ENCODE peak calls at places on chromosomes 11 and 22, in five cellular contexts. D is lung, U is H1, L is cardiac muscle cell, C is uterus. G is an unnamed sample. For H3K4me1, the result is how much of the 10 kb centered on the place peaks cover.

GRCh38 chr11:123653997-123654565 is 343 bp downstream of the SCN3B start:
- DNase-seq in D (peak), U (no peak), L (peak), C (no peak), G (no peak)

GRCh38 chr11:2517016-2517385 is 72.2 kb downstream of the KCNQ1 start:
- DNase-seq in D (no peak), U (no peak), L (no peak), C (no peak), G (no peak)

GRCh38 chr11:68527585-68527984 is 67.0 kb downstream of the PPP6R3 start:
- DNase-seq in D (no peak), U (no peak), L (peak), C (no peak), G (no peak)

GRCh38 chr11:76119779-76120178 is 86.5 kb downstream of the WNT11 start:
- DNase-seq in D (no peak), U (no peak), L (no peak), C (no peak), G (no peak)

GRCh38 chr11:133639408-133639807 is 107.1 kb upstream of the OPCML start:
- DNase-seq in D (no peak), U (no peak), L (no peak), C (no peak), G (no peak)

GRCh38 chr11:6326303-6326702 is 6.0 kb upstream of the CAVIN3 start:
- DNase-seq in D (no peak), U (no peak), L (no peak), C (no peak), G (no peak)

GRCh38 chr11:14359573-14360031 is 619 bp upstream of the RRAS2 start:
- DNase-seq in D (no peak), U (no peak), L (no peak), C (no peak), G (no peak)

GRCh38 chr22:38080847-38081635 is 2.9 kb downstream of the SLC16A8 start:
- DNase-seq in D (no peak), U (no peak), L (peak), C (no peak), G (no peak)

GRCh38 chr11:2097998-2098690 is 41.0 kb downstream of the IGF2 start:
- DNase-seq in D (no peak), U (no peak), L (no peak), C (no peak), G (no peak)

GRCh38 chr11:71117311-71117710 is 135.1 kb downstream of the SHANK2 start:
- DNase-seq in D (no peak), U (no peak), L (no peak), C (no peak), G (no peak)

GRCh38 chr22:30557243-30557642 is 10.7 kb upstream of the SEC14L6 start:
- DNase-seq in D (no peak), U (no peak), L (no peak), C (no peak), G (no peak)
- TF ChIP-seq CTCF in D (no peak), U (peak), L (no peak), C (no peak), G (no peak)

DNA sequence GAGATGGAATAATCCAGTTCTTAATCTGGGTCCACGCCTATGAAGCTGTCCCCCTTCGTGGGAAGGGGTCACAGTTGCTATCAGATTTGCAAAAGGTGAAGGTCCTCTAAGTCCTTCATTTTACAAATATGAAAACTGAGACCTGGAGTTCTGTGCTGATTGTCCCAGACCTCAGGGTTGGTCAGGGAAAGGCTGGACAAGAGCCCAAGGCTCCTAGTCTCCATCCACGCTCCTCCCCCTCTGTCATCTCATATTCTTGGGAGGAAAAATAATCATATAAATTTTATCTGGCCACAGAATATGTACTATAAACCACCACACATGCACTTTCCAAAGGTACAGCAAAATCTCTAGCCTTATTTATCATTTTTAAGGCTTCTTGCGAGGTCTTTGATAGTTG is 5.5 kb downstream of the PACSIN2 start:
- DNase-seq in D (no peak), U (no peak), L (no peak), C (no peak), G (no peak)
- H3K27ac ChIP-seq in D (no peak), U (no peak), L (no peak), C (no peak), G (peak)

GRCh38 chr11:19183641-19184040 is 18.1 kb downstream of the CSRP3 start:
- DNase-seq in D (no peak), U (no peak), L (no peak), C (no peak), G (no peak)
- H3K4me1 ChIP-seq in D (under half), U (under half), L (under half), C (under half), G (under half)

GRCh38 chr22:21098099-21098671 is 52.4 kb downstream of the LRRC74B start:
- DNase-seq in D (peak), U (no peak), L (no peak), C (no peak), G (no peak)
- TF ChIP-seq CTCF in D (no peak), U (peak), L (no peak), C (no peak), G (no peak)

GRCh38 chr11:74493816-74494630 is 499 bp upstream of the LIPT2 start:
- DNase-seq in D (no peak), U (no peak), L (no peak), C (no peak), G (no peak)

GRCh38 chr11:74490945-74491344 is 2.6 kb downstream of the LIPT2 start:
- DNase-seq in D (no peak), U (no peak), L (no peak), C (no peak), G (no peak)

GRCh38 chr11:74494916-74495315 is 1.4 kb upstream of the LIPT2 start:
- DNase-seq in D (no peak), U (no peak), L (no peak), C (no peak), G (no peak)

GRCh38 chr11:74492974-74493815 is at the start of gene LIPT2:
- DNase-seq in D (peak), U (peak), L (peak), C (peak), G (peak)

GRCh38 chr11:74492084-74492483 is 1.4 kb downstream of the LIPT2 start:
- DNase-seq in D (no peak), U (no peak), L (no peak), C (no peak), G (no peak)
- H3K27ac ChIP-seq in D (no peak), U (no peak), L (no peak), C (no peak), G (no peak)

DNA sequence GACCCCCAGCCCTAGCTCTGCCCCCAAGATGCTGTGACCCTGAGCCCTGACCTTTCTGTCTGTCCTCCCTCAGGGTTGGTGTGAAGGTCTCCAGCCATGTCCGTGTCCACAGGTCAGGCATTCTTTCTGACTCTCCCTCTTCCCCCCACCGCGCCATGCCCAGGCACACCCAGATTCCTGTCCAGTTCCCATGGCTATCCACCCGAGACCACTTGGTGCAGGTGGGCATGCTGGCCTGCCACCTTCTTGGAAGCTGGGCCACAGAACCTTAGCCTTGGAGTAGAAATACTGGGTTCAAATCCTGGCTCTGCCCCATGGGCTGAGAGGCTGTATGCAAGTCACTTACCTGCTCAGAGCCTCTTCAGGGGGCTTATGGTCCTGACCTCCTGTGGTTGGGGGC is 2.3 kb upstream of the PLCB3 start:
- DNase-seq in D (no peak), U (no peak), L (no peak), C (no peak), G (no peak)
- H3K4me1 ChIP-seq in D (under half), U (under half), L (under half), C (under half), G (half or more)

DNA sequence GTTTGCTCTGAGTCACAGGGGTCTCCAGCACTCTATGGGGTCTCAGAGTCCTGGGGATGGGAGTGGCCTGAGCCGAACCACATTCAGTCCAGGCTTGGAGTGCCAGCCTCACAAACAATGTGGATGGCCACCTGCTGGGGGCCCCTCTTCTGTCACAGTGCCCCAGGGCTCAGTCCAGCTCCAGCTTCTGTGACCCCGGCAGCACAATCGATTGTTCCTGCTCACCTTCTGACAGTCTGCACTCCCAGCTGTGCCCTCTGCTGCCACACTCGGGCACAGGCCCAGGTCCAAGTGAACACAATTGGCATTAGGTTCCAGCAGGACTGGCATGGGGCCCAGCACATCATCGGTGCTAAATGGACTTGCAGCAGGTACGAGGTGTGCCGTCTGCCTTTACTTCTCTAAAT is 84.8 kb downstream of the TP53I11 start:
- DNase-seq in D (no peak), U (no peak), L (no peak), C (no peak), G (no peak)
- TF ChIP-seq CTCF in D (no peak), U (no peak), L (no peak), C (no peak), G (no peak)

GRCh38 chr11:120334332-120334731 is 1.9 kb upstream of the ARHGEF12 start:
- DNase-seq in D (no peak), U (no peak), L (no peak), C (no peak), G (no peak)

GRCh38 chr11:120333801-120334200 is 2.4 kb upstream of the ARHGEF12 start:
- DNase-seq in D (no peak), U (no peak), L (no peak), C (no peak), G (no peak)

GRCh38 chr11:120334894-120335462 is 1.2 kb upstream of the ARHGEF12 start:
- DNase-seq in D (peak), U (no peak), L (peak), C (peak), G (no peak)

GRCh38 chr11:120331301-120331966 is 4.8 kb upstream of the ARHGEF12 start:
- DNase-seq in D (no peak), U (no peak), L (no peak), C (no peak), G (no peak)

GRCh38 chr11:120332822-120333716 is 3.1 kb upstream of the ARHGEF12 start:
- DNase-seq in D (no peak), U (no peak), L (no peak), C (no peak), G (no peak)
- H3K27ac ChIP-seq in D (peak), U (no peak), L (no peak), C (peak), G (peak)

GRCh38 chr22:45709004-45709739 is 37.5 kb downstream of the ATXN10 start:
- DNase-seq in D (no peak), U (no peak), L (no peak), C (no peak), G (no peak)

GRCh38 chr22:45708145-45708544 is 36.5 kb downstream of the ATXN10 start:
- DNase-seq in D (no peak), U (no peak), L (no peak), C (no peak), G (no peak)

GRCh38 chr22:45707605-45708004 is 36.0 kb downstream of the ATXN10 start:
- DNase-seq in D (no peak), U (no peak), L (no peak), C (no peak), G (no peak)

GRCh38 chr22:45709866-45710265 is 38.2 kb downstream of the ATXN10 start:
- DNase-seq in D (no peak), U (no peak), L (no peak), C (no peak), G (no peak)

DNA sequence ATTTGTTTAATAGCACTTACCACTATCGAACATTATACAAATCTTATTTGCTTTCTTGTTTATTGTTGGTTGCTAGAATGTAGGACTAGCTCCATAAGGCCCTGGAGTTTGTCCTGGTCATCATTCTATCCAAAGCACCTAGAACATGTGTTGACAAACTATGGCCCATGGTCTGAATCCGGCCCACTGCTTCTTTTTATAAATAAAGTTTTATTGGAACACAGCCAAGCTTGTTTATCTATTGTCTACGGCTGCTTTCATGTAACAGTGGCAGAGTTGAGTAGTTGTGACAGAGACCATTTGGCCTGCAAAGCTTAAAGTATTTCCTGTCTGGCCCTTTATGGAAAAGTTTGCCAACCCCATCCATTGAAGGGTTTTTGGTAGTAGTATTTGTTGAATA is 38.8 kb downstream of the ATXN10 start:
- DNase-seq in D (no peak), U (no peak), L (no peak), C (no peak), G (no peak)
- H3K4me1 ChIP-seq in D (under half), U (under half), L (under half), C (under half), G (under half)

GRCh38 chr11:118068945-118069612 is 7.8 kb upstream of the TMPRSS4 start:
- DNase-seq in D (no peak), U (no peak), L (no peak), C (no peak), G (no peak)

GRCh38 chr11:118071416-118072030 is 5.4 kb upstream of the TMPRSS4 start:
- DNase-seq in D (no peak), U (no peak), L (no peak), C (no peak), G (no peak)

GRCh38 chr11:118065375-118065774 is 11.5 kb upstream of the TMPRSS4 start:
- DNase-seq in D (no peak), U (no peak), L (no peak), C (no peak), G (no peak)

GRCh38 chr11:118067006-118067405 is 9.9 kb upstream of the TMPRSS4 start:
- DNase-seq in D (no peak), U (no peak), L (no peak), C (no peak), G (no peak)

DNA sequence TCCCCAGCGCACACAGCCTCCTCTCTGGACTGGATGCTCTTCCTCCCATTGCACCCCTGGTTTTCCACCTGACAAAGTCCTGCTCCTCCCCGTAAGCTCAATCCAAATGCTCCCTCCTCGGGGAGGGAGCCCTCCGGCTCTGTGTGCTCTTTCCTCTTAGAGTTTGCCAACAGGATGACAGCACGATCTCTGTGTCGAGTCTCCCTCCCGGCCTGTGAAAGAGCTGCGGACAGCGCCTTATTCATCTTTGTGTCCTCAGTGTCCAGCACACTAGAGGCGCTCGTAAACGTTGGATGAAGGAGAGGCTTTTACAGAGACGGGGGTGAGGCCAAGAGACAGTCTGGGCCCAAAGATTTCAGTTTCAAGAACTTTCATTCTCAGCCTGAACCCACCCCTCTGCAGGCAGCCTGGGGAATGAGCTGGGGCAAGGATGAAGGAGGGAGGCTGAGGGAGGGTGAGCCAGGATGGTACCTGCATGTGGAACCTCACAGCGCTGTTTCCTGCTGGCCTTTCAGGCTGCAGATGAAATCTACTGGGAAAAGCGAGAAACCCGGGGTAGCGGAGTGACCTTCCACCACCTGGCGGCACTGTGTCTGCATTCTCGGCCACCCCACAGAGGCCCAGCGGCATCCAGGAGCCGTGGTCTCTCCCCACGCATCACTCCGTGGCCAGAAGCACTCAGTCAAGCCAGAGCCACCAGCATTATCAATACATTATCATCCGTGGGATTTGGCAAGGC is 8.5 kb upstream of the TMPRSS4 start:
- DNase-seq in D (no peak), U (no peak), L (peak), C (no peak), G (no peak)
- TF ChIP-seq CTCF in D (no peak), U (peak), L (peak), C (no peak), G (no peak)

G was measured in esophagus squamous epithelium.